ENCODE peak calls at places on chromosomes 2 and 18, in eight cellular contexts. A is tibial artery, W is ovary, Q is prostate gland, O is colonic mucosa, N is suprapubic skin, D is HepG2, I is stomach. P is an unnamed sample.

GRCh38 chr2:106030287-106031268 is 163.5 kb downstream of the UXS1 start:
- DNase-seq in I (no peak), D (peak; percentile 90), Q (peak; percentile 67), W (peak; percentile 39), O (peak; percentile 30), N (peak; percentile 55), A (peak; percentile 50), P (peak; percentile 96)

GRCh38 chr18:78571063-78571785 is 408.4 kb upstream of the SALL3 start:
- DNase-seq in D (no peak), Q (no peak), A (no peak), W (no peak), I (no peak), O (no peak), N (no peak), P (no peak)

GRCh38 chr2:217756375-217757107 is 246.3 kb downstream of the TNS1 start:
- DNase-seq in W (peak; percentile 82), N (no peak), A (peak; percentile 53), O (peak; percentile 59), Q (peak; percentile 38), D (peak; percentile 29), I (peak; percentile 61), P (peak; percentile 87)

GRCh38 chr2:175167076-175167791 is 769 bp downstream of the ATF2 start:
- DNase-seq in Q (no peak), D (peak; percentile 40), O (peak; percentile 61), N (peak; percentile 71), A (peak; percentile 45), I (no peak), W (peak; percentile 44), P (peak; percentile 74)

GRCh38 chr2:7309567-7309966 is 392.4 kb downstream of the RNF144A start:
- DNase-seq in O (no peak), D (no peak), W (no peak), N (no peak), Q (no peak), A (no peak), I (no peak), P (no peak)

GRCh38 chr2:20515293-20516220 is 68.7 kb downstream of the RHOB start:
- DNase-seq in A (no peak), I (no peak), N (peak; percentile 61), Q (no peak), O (no peak), D (no peak), W (no peak), P (no peak)

GRCh38 chr2:43460611-43461396 is 135.0 kb downstream of the THADA start:
- DNase-seq in Q (no peak), A (no peak), O (no peak), W (no peak), N (no peak), I (no peak), D (peak; percentile 63), P (peak; percentile 60)

GRCh38 chr2:232951891-232952290 is 61.2 kb downstream of the NGEF start:
- DNase-seq in A (no peak), Q (no peak), D (no peak), O (no peak), W (no peak), I (no peak), N (no peak), P (no peak)

GRCh38 chr2:100857915-100858314 is 38.0 kb downstream of the NPAS2 start:
- DNase-seq in Q (no peak), W (no peak), D (no peak), N (no peak), I (no peak), O (no peak), A (no peak), P (peak; percentile 80)

GRCh38 chr18:13520306-13520705 is 206.1 kb downstream of the FAM210A start:
- DNase-seq in D (no peak), Q (no peak), A (peak; percentile 76), N (no peak), W (no peak), I (no peak), O (no peak), P (no peak)

GRCh38 chr2:186544255-186544675 is 45.6 kb upstream of the ITGAV start:
- DNase-seq in Q (peak; percentile 10), I (no peak), W (no peak), D (peak; percentile 93), A (no peak), O (no peak), N (no peak), P (peak; percentile 95)

GRCh38 chr2:170456914-170457313 is 258.2 kb upstream of the SP5 start:
- DNase-seq in D (peak; percentile 31), O (no peak), A (no peak), W (no peak), N (no peak), I (no peak), Q (no peak), P (no peak)

GRCh38 chr2:185374878-185375277 is 363.7 kb upstream of the FSIP2 start:
- DNase-seq in W (no peak), N (no peak), I (no peak), A (no peak), D (no peak), O (no peak), Q (no peak), P (no peak)

GRCh38 chr2:30860003-30860402 is 52.8 kb upstream of the CAPN13 start:
- DNase-seq in O (no peak), A (no peak), I (no peak), Q (no peak), W (no peak), N (no peak), D (no peak), P (no peak)

GRCh38 chr2:59899692-59900091 is 653.8 kb downstream of the BCL11A start:
- DNase-seq in N (no peak), Q (no peak), D (no peak), W (no peak), A (no peak), O (no peak), I (no peak), P (no peak)

GRCh38 chr2:40470817-40471809 is 19.2 kb upstream of the SLC8A1 start:
- DNase-seq in D (no peak), O (no peak), I (no peak), A (no peak), W (no peak), Q (no peak), N (no peak), P (no peak)

GRCh38 chr2:58921676-58922075 is 680.6 kb upstream of the FANCL start:
- DNase-seq in I (no peak), N (no peak), W (no peak), A (no peak), O (no peak), D (no peak), Q (no peak), P (no peak)

GRCh38 chr2:49335546-49335945 is 181.2 kb upstream of the FSHR start:
- DNase-seq in I (no peak), A (no peak), D (no peak), Q (no peak), N (no peak), O (no peak), W (no peak), P (no peak)

GRCh38 chr2:174344716-174345472 is 10.1 kb downstream of the SP9 start:
- DNase-seq in N (no peak), W (no peak), D (peak; percentile 51), A (no peak), Q (no peak), I (no peak), O (no peak), P (no peak)

GRCh38 chr2:217988014-217988839 is 14.6 kb downstream of the TNS1 start:
- DNase-seq in I (peak; percentile 95), Q (peak; percentile 96), A (peak; percentile 87), W (peak; percentile 92), D (peak; percentile 58), O (peak; percentile 86), N (peak; percentile 93), P (peak; percentile 79)

GRCh38 chr2:226031962-226032441 is 632.5 kb downstream of the NYAP2 start:
- DNase-seq in O (no peak), N (no peak), D (peak; percentile 50), Q (no peak), I (no peak), W (no peak), A (no peak), P (peak; percentile 33)

GRCh38 chr2:88590998-88591613 is 36.2 kb downstream of the EIF2AK3 start:
- DNase-seq in I (no peak), D (peak; percentile 65), A (peak; percentile 26), O (peak; percentile 57), Q (peak; percentile 40), W (peak; percentile 29), N (no peak), P (peak; percentile 74)

GRCh38 chr2:69779258-69779989 is 37.5 kb downstream of the ANXA4 start:
- DNase-seq in D (peak; percentile 31), I (no peak), Q (no peak), A (no peak), O (peak; percentile 77), N (no peak), W (no peak), P (no peak)

GRCh38 chr18:2847341-2848144 is 737 bp downstream of the EMILIN2 start:
- DNase-seq in N (peak; percentile 70), A (peak; percentile 41), Q (no peak), W (peak; percentile 62), D (no peak), I (no peak), O (no peak), P (peak; percentile 66)

GRCh38 chr2:17125989-17126620 is 392.1 kb downstream of the RAD51AP2 start:
- DNase-seq in W (no peak), A (no peak), N (no peak), I (no peak), Q (no peak), O (no peak), D (no peak), P (no peak)
- H3K4me3 ChIP-seq in W (no peak overlapping the region), A (no peak overlapping the region), N (no peak overlapping the region), I (no peak overlapping the region), Q (no peak overlapping the region), O (no peak overlapping the region), D (no peak overlapping the region), P (no peak overlapping the region)

GRCh38 chr2:201975434-201975833 is 58.2 kb upstream of the FZD7 start:
- DNase-seq in Q (no peak), W (no peak), I (no peak), D (peak; percentile 54), A (no peak), N (no peak), O (no peak), P (no peak)
- TF ChIP-seq CTCF in Q (no peak), W (no peak), I (no peak), D (no peak), A (no peak), N (no peak), O (no peak), P (no peak)

DNA sequence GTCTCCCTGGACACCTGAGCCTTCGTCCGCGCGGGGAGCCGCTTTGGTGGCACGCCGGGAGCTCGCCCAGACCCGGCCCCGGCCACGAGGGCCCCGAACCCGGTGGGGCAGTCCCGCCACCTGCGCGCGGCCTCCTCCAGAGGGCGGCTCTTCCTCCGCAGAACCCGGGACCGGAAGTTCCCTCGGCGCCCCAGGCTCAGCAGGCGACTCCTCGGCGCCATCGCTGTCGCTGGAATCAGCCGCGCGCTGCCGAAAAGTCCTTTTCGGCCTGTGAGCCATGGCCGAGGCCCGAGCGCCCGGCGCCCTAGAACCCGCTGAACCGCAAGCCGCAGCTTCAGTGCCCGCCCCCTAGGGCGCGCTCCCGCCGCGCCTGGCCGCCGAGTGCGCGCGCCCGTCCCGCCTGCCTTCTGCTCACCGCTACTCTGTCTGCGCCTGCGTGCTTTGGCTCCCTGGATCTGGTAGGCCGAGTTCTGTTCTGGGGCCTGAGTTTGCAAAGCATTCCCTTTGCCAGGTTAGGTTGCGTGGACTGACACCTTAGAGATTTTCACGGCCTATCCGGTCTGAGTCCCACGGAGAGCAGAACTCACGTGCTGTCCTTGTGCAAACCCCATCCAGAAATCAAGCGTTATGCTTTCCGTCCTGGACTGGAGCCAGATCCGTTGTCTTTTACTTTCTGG is at the start of gene GCFC2:
- DNase-seq in W (peak; percentile 86), D (peak; percentile 90), Q (peak; percentile 88), I (peak; percentile 92), A (peak; percentile 88), N (peak; percentile 85), O (peak; percentile 88), P (peak; percentile 82)
- H3K4me1 ChIP-seq in W (peaks cover 1% of the 10 kb centered on the region), D (peaks cover 43% of the 10 kb centered on the region), Q (no peaks in the 10 kb centered on the region), I (peaks cover 11% of the 10 kb centered on the region), A (no peaks in the 10 kb centered on the region), N (peaks cover 29% of the 10 kb centered on the region), O (peaks cover 10% of the 10 kb centered on the region), P (peaks cover 21% of the 10 kb centered on the region)

GRCh38 chr18:48868468-48869466 is 82.0 kb downstream of the SMAD7 start:
- DNase-seq in A (no peak), N (no peak), I (peak; percentile 37), D (peak; percentile 69), Q (no peak), W (no peak), O (no peak), P (no peak)
- H3K4me3 ChIP-seq in A (no peak overlapping the region), N (no peak overlapping the region), I (no peak overlapping the region), D (peak overlapping the region; percentile 35), Q (no peak overlapping the region), W (no peak overlapping the region), O (no peak overlapping the region), P (no peak overlapping the region)

P was measured in cardiac muscle cell.